ENCODE peak calls at places on chromosomes 12 and 14, in nine cellular contexts. B, A, K, P, Y, X, R, E and U are unnamed samples. For H3K4me1, the result is how much of the 10 kb centered on the place peaks cover.

GRCh38 chr12:78494911-78495310 is 369.7 kb upstream of the SYT1 start:
- DNase-seq in B (no peak), A (no peak), K (peak), P (no peak), Y (no peak), X (no peak), R (no peak), E (no peak), U (no peak)

GRCh38 chr12:91926810-91927209 is 218.8 kb downstream of the BTG1 start:
- DNase-seq in B (no peak), A (no peak), K (peak), P (no peak), Y (no peak), X (peak), R (no peak), E (no peak), U (no peak)

GRCh38 chr14:66651536-66652220 is 143.7 kb downstream of the GPHN start:
- DNase-seq in B (no peak), A (no peak), K (no peak), P (no peak), Y (no peak), X (no peak), R (no peak), E (no peak), U (no peak)

GRCh38 chr12:40137252-40137651 is 31.4 kb upstream of the SLC2A13 start:
- DNase-seq in B (no peak), A (no peak), K (peak), P (no peak), Y (no peak), X (no peak), R (no peak), E (no peak), U (no peak)

GRCh38 chr12:90013409-90013808 is 304.8 kb upstream of the ATP2B1 start:
- DNase-seq in B (no peak), A (no peak), K (peak), P (no peak), Y (no peak), X (no peak), R (no peak), E (no peak), U (no peak)

GRCh38 chr12:119528241-119528640 is 65.3 kb upstream of the TMEM233 start:
- DNase-seq in B (no peak), A (no peak), K (no peak), P (no peak), Y (no peak), X (no peak), R (no peak), E (no peak), U (no peak)

GRCh38 chr14:103296987-103297386 is 37.0 kb upstream of the EIF5 start:
- DNase-seq in B (no peak), A (peak), K (no peak), P (no peak), Y (no peak), X (no peak), R (no peak), E (no peak), U (no peak)

GRCh38 chr12:47721431-47721973 is 3.8 kb downstream of the ENDOU start:
- DNase-seq in B (no peak), A (no peak), K (no peak), P (peak), Y (no peak), X (no peak), R (peak), E (no peak), U (no peak)

GRCh38 chr12:53844989-53845836 is 93.4 kb upstream of the HOXC13 start:
- DNase-seq in B (no peak), A (no peak), K (peak), P (no peak), Y (no peak), X (peak), R (peak), E (peak), U (no peak)

GRCh38 chr12:75878382-75878720 is 153.2 kb downstream of the PHLDA1 start:
- DNase-seq in B (no peak), A (no peak), K (peak), P (peak), Y (no peak), X (no peak), R (no peak), E (no peak), U (no peak)

GRCh38 chr12:82326905-82327503 is 31.2 kb downstream of the CCDC59 start:
- DNase-seq in B (peak), A (no peak), K (peak), P (no peak), Y (no peak), X (peak), R (no peak), E (no peak), U (no peak)

GRCh38 chr12:100529951-100530350 is 43.5 kb upstream of the GAS2L3 start:
- DNase-seq in B (no peak), A (no peak), K (no peak), P (no peak), Y (no peak), X (no peak), R (no peak), E (no peak), U (no peak)

GRCh38 chr14:65168840-65169239 is 66.5 kb upstream of the MAX start:
- DNase-seq in B (no peak), A (no peak), K (no peak), P (no peak), Y (no peak), X (no peak), R (no peak), E (no peak), U (no peak)

GRCh38 chr14:38839743-38840375 is 263.2 kb downstream of the SEC23A start:
- DNase-seq in B (no peak), A (no peak), K (no peak), P (no peak), Y (no peak), X (no peak), R (no peak), E (no peak), U (no peak)

GRCh38 chr14:85909581-85909980 is 379.6 kb downstream of the FLRT2 start:
- DNase-seq in B (no peak), A (no peak), K (no peak), P (no peak), Y (no peak), X (no peak), R (no peak), E (no peak), U (no peak)

GRCh38 chr12:12081836-12082497 is 11.2 kb downstream of the BCL2L14 start:
- DNase-seq in B (peak), A (no peak), K (peak), P (no peak), Y (peak), X (peak), R (no peak), E (no peak), U (no peak)

GRCh38 chr12:128971802-128972201 is 118.5 kb downstream of the GLT1D1 start:
- DNase-seq in B (no peak), A (no peak), K (no peak), P (no peak), Y (no peak), X (no peak), R (no peak), E (no peak), U (no peak)

GRCh38 chr12:109951136-109951535 is 45.0 kb downstream of the GIT2 start:
- DNase-seq in B (no peak), A (no peak), K (peak), P (no peak), Y (no peak), X (no peak), R (no peak), E (no peak), U (no peak)

GRCh38 chr12:14845350-14845750 is 2.0 kb upstream of the ART4 start:
- DNase-seq in B (peak), A (no peak), K (peak), P (peak), Y (no peak), X (peak), R (peak), E (peak), U (peak)

GRCh38 chr12:3148366-3149000 is 71.3 kb downstream of the TSPAN9 start:
- DNase-seq in B (no peak), A (no peak), K (peak), P (peak), Y (no peak), X (no peak), R (no peak), E (no peak), U (peak)

GRCh38 chr14:76203086-76204001 is 51.6 kb downstream of the GPATCH2L start:
- DNase-seq in B (no peak), A (peak), K (peak), P (peak), Y (no peak), X (peak), R (no peak), E (no peak), U (peak)

GRCh38 chr12:132602578-132603239 is 7.7 kb downstream of the LRCOL1 start:
- DNase-seq in B (no peak), A (no peak), K (no peak), P (no peak), Y (no peak), X (no peak), R (no peak), E (no peak), U (peak)

GRCh38 chr12:66152732-66153131 is 17.1 kb downstream of the TMBIM4 start:
- DNase-seq in B (no peak), A (no peak), K (peak), P (no peak), Y (no peak), X (no peak), R (no peak), E (no peak), U (no peak)

GRCh38 chr12:129363041-129363440 is 509.8 kb downstream of the GLT1D1 start:
- DNase-seq in B (no peak), A (no peak), K (no peak), P (no peak), Y (no peak), X (no peak), R (no peak), E (no peak), U (no peak)

GRCh38 chr12:55955800-55956508 is 9.9 kb downstream of the PMEL start:
- DNase-seq in B (peak), A (no peak), K (peak), P (no peak), Y (no peak), X (peak), R (no peak), E (peak), U (no peak)

GRCh38 chr12:4270670-4271432 is 2.7 kb upstream of the CCND2 start:
- DNase-seq in B (no peak), A (peak), K (no peak), P (no peak), Y (no peak), X (no peak), R (peak), E (peak), U (peak)

DNA sequence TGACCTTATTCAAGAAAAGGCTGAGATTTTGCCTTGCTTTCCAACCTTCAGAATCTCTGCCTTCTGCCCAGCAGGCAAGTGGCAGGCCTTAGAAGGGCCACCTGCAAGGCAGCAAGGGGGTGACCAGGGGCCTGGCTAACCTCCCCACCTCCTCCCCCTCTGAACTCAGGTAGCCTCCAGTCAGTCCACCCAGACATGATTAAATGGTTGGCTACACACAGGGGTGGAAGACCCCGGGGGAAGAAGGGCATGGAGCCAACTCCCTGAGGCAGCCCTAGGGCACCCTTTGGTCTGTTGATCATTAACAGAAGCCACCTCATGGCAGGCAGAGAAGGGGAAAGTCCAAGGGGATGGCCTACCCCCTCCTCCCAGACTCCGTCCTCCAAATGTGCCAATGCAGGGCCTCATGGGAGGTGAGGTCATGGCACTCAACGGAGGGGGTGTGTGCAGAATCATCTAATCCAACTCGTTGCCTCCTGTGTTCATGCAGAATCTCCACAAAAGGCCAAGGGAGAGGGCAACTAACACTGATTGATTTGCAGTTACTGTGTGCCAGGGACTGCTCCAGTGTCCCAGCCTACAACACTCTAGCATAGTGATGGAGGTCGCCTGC is 8.5 kb downstream of the ZFP36L1 start:
- DNase-seq in B (no peak), A (peak), K (no peak), P (peak), Y (peak), X (peak), R (peak), E (peak), U (peak)
- TF ChIP-seq POLR2A in B (no peak), A (no peak), K (no peak), P (no peak), Y (no peak), X (no peak), R (no peak), E (peak), U (no peak)

GRCh38 chr14:61459229-61459628 is 137.8 kb downstream of the PRKCH start:
- DNase-seq in B (no peak), A (no peak), K (no peak), P (no peak), Y (peak), X (no peak), R (no peak), E (no peak), U (no peak)
- H3K4me1 ChIP-seq in B (under half), A (under half), K (under half), P (under half), Y (under half), X (under half), R (under half), E (under half), U (under half)

DNA sequence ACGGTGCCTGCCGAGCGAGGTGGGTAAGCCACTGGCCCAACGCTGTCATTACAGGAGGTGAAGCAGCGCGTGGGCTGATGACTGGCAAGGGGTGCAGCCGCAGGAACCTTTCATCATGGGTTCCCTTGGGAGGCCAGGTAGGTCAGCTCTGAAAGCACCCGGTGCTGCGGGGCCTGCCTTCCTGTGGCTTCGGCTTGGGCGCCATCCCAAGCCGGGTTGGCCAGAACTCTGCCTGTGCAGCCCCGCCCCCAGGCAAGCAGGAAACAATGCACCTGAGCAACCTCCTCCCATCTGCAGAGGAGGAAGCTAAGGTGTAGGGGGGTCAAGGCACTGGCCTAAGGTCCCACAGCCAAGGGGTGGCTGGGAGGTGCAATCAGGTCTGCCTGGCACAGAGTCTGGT is 20.0 kb upstream of the HHIPL1 start:
- DNase-seq in B (no peak), A (no peak), K (no peak), P (no peak), Y (no peak), X (no peak), R (peak), E (no peak), U (no peak)
- TF ChIP-seq POLR2A in B (no peak), A (no peak), K (no peak), P (no peak), Y (no peak), X (no peak), R (no peak), E (no peak), U (no peak)

DNA sequence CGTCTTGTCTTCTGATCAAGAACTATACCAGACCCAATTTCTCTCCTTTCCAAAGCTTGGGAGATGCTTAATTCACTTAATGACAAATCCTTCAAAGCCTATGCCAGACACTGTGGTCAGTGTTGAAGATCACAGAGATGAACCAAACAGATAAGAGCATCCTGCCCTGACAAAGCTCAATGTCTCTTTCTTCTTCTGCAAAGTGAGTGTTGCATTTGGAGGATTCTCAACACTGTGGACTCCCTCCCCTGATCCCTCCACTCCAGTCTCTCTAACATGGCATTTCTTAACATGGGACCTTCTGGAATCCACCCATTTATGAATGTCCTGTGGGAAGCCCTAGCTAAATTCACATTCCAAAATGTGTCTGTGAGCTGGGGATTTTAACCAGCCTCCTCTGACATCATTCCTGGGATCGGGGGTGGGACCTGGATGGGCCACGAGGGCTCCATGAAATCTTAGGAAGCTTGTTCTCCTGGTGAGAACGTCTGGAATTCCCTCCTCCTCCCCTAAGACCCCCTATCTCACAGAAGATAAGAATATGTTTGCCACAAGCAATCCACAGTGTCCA is 20.3 kb downstream of the SYNE3 start:
- DNase-seq in B (no peak), A (no peak), K (no peak), P (no peak), Y (no peak), X (no peak), R (no peak), E (no peak), U (no peak)
- H3K4me1 ChIP-seq in B (under half), A (under half), K (under half), P (under half), Y (half or more), X (under half), R (under half), E (under half), U (under half)

GRCh38 chr12:62602445-62603060 is 135.9 kb downstream of the MON2 start:
- DNase-seq in B (peak), A (peak), K (peak), P (peak), Y (peak), X (peak), R (peak), E (peak), U (peak)
- TF ChIP-seq POLR2A in B (peak), A (peak), K (peak), P (peak), Y (peak), X (peak), R (peak), E (peak), U (peak)

GRCh38 chr12:67452119-67452805 is 183.1 kb downstream of the CAND1 start:
- DNase-seq in B (no peak), A (no peak), K (no peak), P (no peak), Y (no peak), X (no peak), R (no peak), E (no peak), U (no peak)
- H3K4me1 ChIP-seq in B (under half), A (under half), K (under half), P (under half), Y (under half), X (under half), R (under half), E (under half), U (under half)

GRCh38 chr12:52147367-52147972 is 44.3 kb downstream of the KRT80 start:
- DNase-seq in B (peak), A (peak), K (peak), P (peak), Y (peak), X (peak), R (peak), E (peak), U (peak)
- TF ChIP-seq POLR2A in B (no peak), A (peak), K (peak), P (no peak), Y (no peak), X (no peak), R (peak), E (peak), U (no peak)

GRCh38 chr12:107238276-107238675 is 144.9 kb upstream of the CRY1 start:
- DNase-seq in B (no peak), A (no peak), K (peak), P (no peak), Y (no peak), X (no peak), R (no peak), E (no peak), U (no peak)
- H3K4me1 ChIP-seq in B (under half), A (under half), K (under half), P (under half), Y (under half), X (under half), R (under half), E (under half), U (under half)

GRCh38 chr14:94322648-94323570 is at the start of gene SERPINA6:
- DNase-seq in B (no peak), A (no peak), K (peak), P (no peak), Y (peak), X (no peak), R (no peak), E (peak), U (no peak)

GRCh38 chr14:94317259-94317658 is 5.9 kb downstream of the SERPINA6 start:
- DNase-seq in B (no peak), A (no peak), K (no peak), P (no peak), Y (no peak), X (no peak), R (no peak), E (peak), U (no peak)

GRCh38 chr14:94316692-94317091 is 6.4 kb downstream of the SERPINA6 start:
- DNase-seq in B (no peak), A (no peak), K (no peak), P (no peak), Y (no peak), X (no peak), R (no peak), E (no peak), U (no peak)

GRCh38 chr14:94321421-94322271 is 1.5 kb downstream of the SERPINA6 start:
- DNase-seq in B (no peak), A (no peak), K (no peak), P (no peak), Y (no peak), X (no peak), R (no peak), E (no peak), U (no peak)

GRCh38 chr14:94320243-94320642 is 2.9 kb downstream of the SERPINA6 start:
- DNase-seq in B (no peak), A (no peak), K (no peak), P (no peak), Y (no peak), X (no peak), R (no peak), E (no peak), U (no peak)
- TF ChIP-seq POLR2A in B (no peak), A (no peak), K (no peak), P (no peak), Y (no peak), X (no peak), R (no peak), E (no peak), U (no peak)